ENCODE peak calls at places on chromosomes 7 and 10, in five cellular contexts. U is M059J, H is glomerular endothelial cell, N is mesendoderm, S is RCC 7860. K is an unnamed sample.
A peak's percentile ranks its signal among the peaks of the same experiment; 100 is the strongest.

GRCh38 chr7:131027287-131027773 is 293.3 kb upstream of the KLF14 start:
- DNase-seq in S (no peak), U (peak; percentile 90), N (no peak), H (no peak), K (no peak)

GRCh38 chr7:148402159-148402558 is 188.4 kb upstream of the C7orf33 start:
- DNase-seq in N (no peak), S (no peak), H (no peak), U (no peak), K (no peak)

GRCh38 chr10:69659286-69660027 is 29.4 kb downstream of the FAM241B start:
- DNase-seq in S (no peak), N (no peak), U (no peak), H (no peak), K (no peak)

GRCh38 chr10:184911-185310 is 49.7 kb downstream of the ZMYND11 start:
- DNase-seq in H (no peak), N (no peak), S (no peak), U (peak; percentile 74), K (no peak)

GRCh38 chr10:102001435-102002068 is 54.4 kb downstream of the ARMH3 start:
- DNase-seq in N (no peak), H (no peak), U (no peak), S (no peak), K (no peak)

GRCh38 chr10:82358486-82359097 is 483.6 kb downstream of the NRG3 start:
- DNase-seq in N (no peak), S (no peak), U (peak; percentile 5), H (no peak), K (no peak)

GRCh38 chr10:43047288-43047970 is 29.4 kb upstream of the RET start:
- DNase-seq in S (no peak), U (no peak), N (no peak), H (no peak), K (no peak)

GRCh38 chr10:1499344-1499957 is 237.9 kb downstream of the ADARB2 start:
- DNase-seq in H (no peak), U (no peak), S (peak; percentile 6), N (no peak), K (no peak)

GRCh38 chr10:106189254-106189653 is 975.3 kb downstream of the SORCS1 start:
- DNase-seq in N (peak; percentile 77), H (no peak), S (no peak), U (peak; percentile 5), K (peak; percentile 2)

GRCh38 chr7:30445770-30446169 is 32.8 kb downstream of the NOD1 start:
- DNase-seq in H (no peak), S (no peak), U (peak; percentile 6), N (peak; percentile 54), K (peak; percentile 28)

GRCh38 chr7:139328375-139328774 is 12.8 kb upstream of the FMC1 start:
- DNase-seq in N (no peak), S (peak; percentile 17), U (peak; percentile 80), H (no peak), K (no peak)

GRCh38 chr7:118041336-118041878 is 142.6 kb upstream of the LSM8 start:
- DNase-seq in H (no peak), S (no peak), U (no peak), N (no peak), K (no peak)

GRCh38 chr7:106062521-106062931 is 49.6 kb downstream of the SYPL1 start:
- DNase-seq in H (no peak), U (no peak), N (no peak), S (no peak), K (no peak)

GRCh38 chr10:33519130-33519860 is 184.8 kb upstream of the NRP1 start:
- DNase-seq in S (no peak), U (no peak), H (no peak), N (peak; percentile 47), K (no peak)

GRCh38 chr10:16195178-16195769 is 241.5 kb upstream of the PTER start:
- DNase-seq in H (no peak), U (no peak), N (no peak), S (no peak), K (no peak)

GRCh38 chr7:150824379-150825177 is 24.0 kb downstream of the TMEM176A start:
- DNase-seq in N (no peak), S (no peak), H (no peak), U (peak; percentile 11), K (no peak)

GRCh38 chr7:5370454-5371353 is 52.9 kb downstream of the TNRC18 start:
- DNase-seq in H (no peak), U (no peak), S (no peak), N (no peak), K (no peak)

GRCh38 chr10:96764345-96764744 is 44.0 kb upstream of the PIK3AP1 start:
- DNase-seq in U (no peak), N (no peak), H (no peak), S (no peak), K (no peak)

GRCh38 chr10:92757066-92757716 is 67.4 kb downstream of the HHEX start:
- DNase-seq in N (peak; percentile 65), S (no peak), H (no peak), U (peak; percentile 86), K (peak; percentile 52)

GRCh38 chr7:2943851-2944601 is 99.6 kb downstream of the CARD11 start:
- DNase-seq in U (no peak), N (no peak), H (no peak), S (no peak), K (no peak)

GRCh38 chr10:119903946-119904666 is 11.6 kb downstream of the SEC23IP start:
- DNase-seq in S (no peak), N (no peak), H (no peak), U (no peak), K (no peak)

GRCh38 chr7:69780377-69780776 is 182.1 kb downstream of the AUTS2 start:
- DNase-seq in H (no peak), N (peak; percentile 98), S (no peak), U (peak; percentile 71), K (no peak)

GRCh38 chr7:149325248-149325647 is 63.3 kb downstream of the ZNF783 start:
- DNase-seq in S (no peak), N (no peak), U (no peak), H (no peak), K (no peak)

GRCh38 chr10:21315321-21316220 is 209.9 kb downstream of the SKIDA1 start:
- DNase-seq in U (peak; percentile 85), N (peak; percentile 94), H (no peak), S (peak; percentile 96), K (peak; percentile 3)

GRCh38 chr10:115947104-115947503 is 325.9 kb downstream of the GFRA1 start:
- DNase-seq in S (peak; percentile 96), H (no peak), U (peak; percentile 81), N (peak; percentile 82), K (no peak)

GRCh38 chr10:76624470-76624869 is 1013.1 kb downstream of the KCNMA1 start:
- DNase-seq in H (no peak), S (no peak), U (no peak), N (no peak), K (no peak)

GRCh38 chr7:43954524-43955228 is 28.4 kb downstream of the UBE2D4 start:
- DNase-seq in H (no peak), N (peak; percentile 84), S (peak; percentile 49), U (peak; percentile 74), K (peak; percentile 42)

GRCh38 chr10:78754269-78755074 is 314.3 kb upstream of the ZMIZ1 start:
- DNase-seq in S (no peak), N (peak; percentile 42), U (peak; percentile 72), H (peak; percentile 31), K (no peak)

GRCh38 chr10:19941206-19941880 is 125.1 kb downstream of the PLXDC2 start:
- DNase-seq in N (peak; percentile 29), S (no peak), U (no peak), H (no peak), K (no peak)

GRCh38 chr10:110388682-110389052 is 83.9 kb upstream of the SMNDC1 start:
- DNase-seq in N (no peak), S (no peak), H (no peak), U (no peak), K (no peak)

GRCh38 chr10:128147669-128148068 is 21.4 kb upstream of the MKI67 start:
- DNase-seq in S (no peak), N (no peak), U (peak; percentile 18), H (no peak), K (no peak)

GRCh38 chr7:65251851-65252620 is 121.6 kb upstream of the ZNF92 start:
- DNase-seq in S (peak; percentile 61), U (peak; percentile 83), H (no peak), N (peak; percentile 97), K (no peak)

GRCh38 chr7:30986331-30986730 is 22.6 kb downstream of the GHRHR start:
- DNase-seq in S (no peak), N (no peak), U (no peak), H (no peak), K (no peak)

GRCh38 chr7:28329616-28330373 is 82.5 kb upstream of the CREB5 start:
- DNase-seq in S (no peak), H (no peak), U (peak; percentile 12), N (no peak), K (no peak)

GRCh38 chr7:128405345-128406146 is 4.2 kb downstream of the IMPDH1 start:
- DNase-seq in S (no peak), H (no peak), N (peak; percentile 49), U (no peak), K (no peak)

GRCh38 chr7:79352323-79352722 is 101.1 kb downstream of the MAGI2 start:
- DNase-seq in N (no peak), H (no peak), U (peak; percentile 22), S (no peak), K (no peak)

GRCh38 chr10:87659571-87660483 is at the start of gene PAPSS2:
- DNase-seq in N (peak; percentile 83), H (no peak), S (peak; percentile 60), U (peak; percentile 69), K (no peak)